ENCODE peak calls at places on chromosomes 1 and 21, in four cellular contexts. U, K, Z and O are unnamed samples.

GRCh38 chr1:6419397-6419802 is 319 bp downstream of the HES2 start:
- DNase-seq in U (no peak), K (no peak), Z (no peak), O (no peak)

GRCh38 chr1:4127595-4128140 is 227.6 kb upstream of the C1orf174 start:
- DNase-seq in U (no peak), K (no peak), Z (no peak), O (no peak)

GRCh38 chr21:44572959-44573583 is 458 bp upstream of the KRTAP10-4 start:
- DNase-seq in U (no peak), K (no peak), Z (peak; percentile 43), O (no peak)

GRCh38 chr1:162690672-162691434 is 58.6 kb downstream of the DDR2 start:
- DNase-seq in U (no peak), K (peak; percentile 36), Z (no peak), O (no peak)

GRCh38 chr1:26961826-26962225 is 1.6 kb upstream of the KDF1 start:
- DNase-seq in U (no peak), K (no peak), Z (peak; percentile 82), O (no peak)

GRCh38 chr1:47713333-47713953 is 275.6 kb downstream of the FOXD2 start:
- DNase-seq in U (no peak), K (no peak), Z (no peak), O (no peak)

GRCh38 chr1:56910441-56910985 is 55.3 kb downstream of the C8B start:
- DNase-seq in U (no peak), K (no peak), Z (peak; percentile 96), O (no peak)

GRCh38 chr1:147515046-147515869 is 26.0 kb upstream of the BCL9 start:
- DNase-seq in U (no peak), K (no peak), Z (peak; percentile 87), O (no peak)

GRCh38 chr1:221772107-221772506 is 30.2 kb upstream of the DUSP10 start:
- DNase-seq in U (no peak), K (no peak), Z (no peak), O (no peak)

GRCh38 chr1:150273310-150273709 is 720 bp downstream of the C1orf54 start:
- DNase-seq in U (no peak), K (no peak), Z (no peak), O (no peak)

GRCh38 chr1:3510136-3510955 is 55.9 kb downstream of the ARHGEF16 start:
- DNase-seq in U (no peak), K (no peak), Z (no peak), O (no peak)

GRCh38 chr1:92476071-92476607 is 10.6 kb downstream of the GFI1 start:
- DNase-seq in U (no peak), K (no peak), Z (no peak), O (peak; percentile 27)

GRCh38 chr1:31396633-31397351 is 16.2 kb upstream of the SERINC2 start:
- DNase-seq in U (no peak), K (no peak), Z (no peak), O (no peak)

GRCh38 chr21:45699966-45700365 is 56.4 kb downstream of the PCBP3 start:
- DNase-seq in U (no peak), K (no peak), Z (no peak), O (no peak)

GRCh38 chr1:58064281-58064680 is 482.2 kb downstream of the OMA1 start:
- DNase-seq in U (no peak), K (no peak), Z (no peak), O (no peak)

GRCh38 chr1:229210844-229211243 is 60.1 kb upstream of the RAB4A start:
- DNase-seq in U (no peak), K (no peak), Z (no peak), O (no peak)

GRCh38 chr1:39128959-39129358 is 75.5 kb upstream of the MACF1 start:
- DNase-seq in U (no peak), K (no peak), Z (no peak), O (no peak)

GRCh38 chr1:65083263-65083896 is 64.6 kb upstream of the AK4 start:
- DNase-seq in U (no peak), K (no peak), Z (no peak), O (no peak)

GRCh38 chr1:119774746-119775495 is 6.2 kb upstream of the HMGCS2 start:
- DNase-seq in U (no peak), K (no peak), Z (no peak), O (no peak)

GRCh38 chr1:28642056-28642846 is 616 bp downstream of the TAF12 start:
- DNase-seq in U (no peak), K (no peak), Z (no peak), O (no peak)

GRCh38 chr1:32334274-32334861 is 1.7 kb downstream of the MARCKSL1 start:
- DNase-seq in U (no peak), K (no peak), Z (no peak), O (no peak)

GRCh38 chr1:17093822-17094393 is 25.3 kb downstream of the PADI2 start:
- DNase-seq in U (no peak), K (no peak), Z (no peak), O (no peak)
- TF ChIP-seq TAF1 in U (no peak), K (no peak), Z (no peak), O (no peak)

GRCh38 chr1:25128168-25128621 is 104.1 kb downstream of the SYF2 start:
- DNase-seq in U (no peak), K (no peak), Z (no peak), O (peak; percentile 44)
- TF ChIP-seq POLR2A in U (no peak), K (no peak), Z (no peak), O (no peak)

GRCh38 chr21:38534591-38534990 is 36.3 kb upstream of the ERG start:
- DNase-seq in U (no peak), K (no peak), Z (no peak), O (no peak)
- TF ChIP-seq POLR2AphosphoS5 in U (no peak), K (no peak), Z (no peak), O (no peak)

GRCh38 chr1:177779325-177779965 is 190.4 kb downstream of the SEC16B start:
- DNase-seq in U (no peak), K (no peak), Z (no peak), O (no peak)

GRCh38 chr1:177780096-177780700 is 189.7 kb downstream of the SEC16B start:
- DNase-seq in U (peak; percentile 6), K (peak; percentile 36), Z (peak; percentile 63), O (no peak)

GRCh38 chr1:177784394-177784793 is 185.5 kb downstream of the SEC16B start:
- DNase-seq in U (no peak), K (no peak), Z (no peak), O (no peak)

GRCh38 chr1:177786346-177786745 is 183.5 kb downstream of the SEC16B start:
- DNase-seq in U (no peak), K (no peak), Z (no peak), O (no peak)

DNA sequence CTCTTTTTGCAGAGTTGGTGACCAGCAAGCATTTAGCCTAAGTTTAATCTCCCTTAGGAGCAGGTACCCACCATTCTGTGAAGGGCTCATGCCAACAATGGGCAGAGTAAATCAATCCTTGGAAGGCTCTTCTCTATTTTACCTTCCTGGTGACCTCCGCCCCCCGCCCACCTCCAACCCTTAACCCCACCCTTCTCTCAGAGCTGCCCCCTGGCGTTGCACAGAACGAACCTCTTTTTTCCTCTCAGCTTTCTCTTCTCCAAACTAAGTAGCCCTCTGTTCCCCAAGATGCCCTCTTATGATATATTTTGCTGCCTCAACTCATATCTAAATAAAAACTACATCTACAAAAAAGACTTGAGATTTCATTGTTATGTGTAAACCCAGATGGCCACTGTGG is 186.8 kb downstream of the SEC16B start:
- DNase-seq in U (no peak), K (no peak), Z (peak; percentile 3), O (no peak)
- TF ChIP-seq TAF1 in U (no peak), K (no peak), Z (no peak), O (no peak)

GRCh38 chr1:117366982-117367768 is at the start of gene MAN1A2:
- DNase-seq in U (peak; percentile 66), K (peak; percentile 36), Z (peak; percentile 65), O (peak; percentile 53)
- TF ChIP-seq POLR2A in U (peak; percentile 46), K (no peak), Z (peak; percentile 80), O (peak; percentile 58)

GRCh38 chr1:225467193-225468020 is 39.6 kb upstream of the LBR start:
- DNase-seq in U (peak; percentile 81), K (no peak), Z (no peak), O (peak; percentile 78)
- TF ChIP-seq POLR2AphosphoS5 in U (peak; percentile 93), K (no peak), Z (no peak), O (peak; percentile 89)

DNA sequence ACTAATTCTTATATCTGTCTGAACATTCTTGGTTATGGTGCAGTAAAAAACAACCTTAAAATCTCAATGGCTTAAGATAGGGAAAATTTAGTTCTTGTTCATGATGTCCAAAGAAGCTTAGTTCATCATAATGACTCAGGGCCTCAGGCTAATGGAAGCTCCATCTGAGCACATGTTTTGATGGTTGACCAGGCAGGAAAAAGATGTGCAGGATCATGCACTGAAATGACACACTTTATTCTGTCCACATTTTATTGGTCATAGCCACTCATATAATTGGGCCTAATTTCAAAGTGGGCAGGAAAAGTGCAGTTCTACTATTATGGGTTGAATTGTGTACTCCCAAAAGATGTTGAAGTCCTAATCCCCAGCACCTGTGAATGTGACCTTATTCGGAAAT is 198.2 kb downstream of the CENPF start:
- DNase-seq in U (no peak), K (no peak), Z (no peak), O (no peak)
- TF ChIP-seq TAF1 in U (no peak), K (no peak), Z (no peak), O (no peak)

DNA sequence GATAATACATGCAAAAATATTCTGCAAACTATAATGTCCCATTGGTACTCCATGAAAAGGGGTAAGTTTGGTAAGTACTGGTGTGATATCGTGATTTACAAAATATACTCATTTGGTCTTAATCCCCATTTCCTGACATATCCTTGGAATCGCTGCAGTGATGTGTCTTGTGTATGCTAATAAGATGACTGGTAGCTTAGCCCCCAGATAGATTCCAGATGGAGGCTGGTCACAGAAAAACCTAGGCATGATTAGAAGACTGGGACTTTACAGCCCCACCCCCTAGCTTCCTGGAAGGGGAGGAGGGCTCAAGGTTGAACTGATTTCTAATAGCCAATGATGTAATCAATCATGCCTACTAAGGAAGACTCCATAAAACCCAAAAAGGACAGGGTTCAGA is 2.9 kb downstream of the VAMP4 start:
- DNase-seq in U (no peak), K (no peak), Z (no peak), O (no peak)
- TF ChIP-seq POLR2A in U (no peak), K (no peak), Z (no peak), O (no peak)

GRCh38 chr1:8733463-8733862 is 84.0 kb downstream of the RERE start:
- DNase-seq in U (no peak), K (no peak), Z (no peak), O (no peak)
- TF ChIP-seq POLR2AphosphoS5 in U (no peak), K (no peak), Z (no peak), O (no peak)